ENCODE peak calls at places on chromosome 13, in six cellular contexts. One of them, this sample, is unnamed. For H3K9me3, the result is how much of the 10 kb centered on the place peaks cover.

GRCh38 chr13:94764576-94765321 is 52.4 kb upstream of the SOX21 start:
- DNase-seq in mammary epithelial cell: no peak
- DNase-seq in body of pancreas: no peak
- DNase-seq in endodermal cell: no peak
- DNase-seq in esophagus squamous epithelium: no peak
- DNase-seq in WERI-Rb-1: no peak
- DNase-seq in this sample: peak

GRCh38 chr13:97856001-97856675 is 97.3 kb upstream of the IPO5 start:
- DNase-seq in mammary epithelial cell: no peak
- DNase-seq in body of pancreas: peak
- DNase-seq in endodermal cell: peak
- DNase-seq in esophagus squamous epithelium: no peak
- DNase-seq in WERI-Rb-1: no peak
- DNase-seq in this sample: peak

GRCh38 chr13:65844266-65844841 is 1385.8 kb downstream of the PCDH9 start:
- DNase-seq in mammary epithelial cell: no peak
- DNase-seq in body of pancreas: no peak
- DNase-seq in endodermal cell: no peak
- DNase-seq in esophagus squamous epithelium: no peak
- DNase-seq in WERI-Rb-1: no peak
- DNase-seq in this sample: no peak

GRCh38 chr13:31385534-31385933 is 185.8 kb downstream of the B3GLCT start:
- DNase-seq in mammary epithelial cell: no peak
- DNase-seq in body of pancreas: no peak
- DNase-seq in endodermal cell: no peak
- DNase-seq in esophagus squamous epithelium: no peak
- DNase-seq in WERI-Rb-1: no peak
- DNase-seq in this sample: no peak

GRCh38 chr13:42580644-42581043 is 6.7 kb downstream of the TNFSF11 start:
- DNase-seq in mammary epithelial cell: no peak
- DNase-seq in body of pancreas: no peak
- DNase-seq in endodermal cell: no peak
- DNase-seq in esophagus squamous epithelium: no peak
- DNase-seq in WERI-Rb-1: no peak
- DNase-seq in this sample: no peak

GRCh38 chr13:50572129-50572528 is 271.4 kb downstream of the DLEU7 start:
- DNase-seq in mammary epithelial cell: no peak
- DNase-seq in body of pancreas: no peak
- DNase-seq in endodermal cell: no peak
- DNase-seq in esophagus squamous epithelium: no peak
- DNase-seq in WERI-Rb-1: no peak
- DNase-seq in this sample: no peak

GRCh38 chr13:26328326-26328725 is 74.4 kb downstream of the CDK8 start:
- DNase-seq in mammary epithelial cell: no peak
- DNase-seq in body of pancreas: no peak
- DNase-seq in endodermal cell: no peak
- DNase-seq in esophagus squamous epithelium: no peak
- DNase-seq in WERI-Rb-1: no peak
- DNase-seq in this sample: no peak

GRCh38 chr13:114080739-114081561 is 51.5 kb downstream of the RASA3 start:
- DNase-seq in mammary epithelial cell: no peak
- DNase-seq in body of pancreas: no peak
- DNase-seq in endodermal cell: peak
- DNase-seq in esophagus squamous epithelium: no peak
- DNase-seq in WERI-Rb-1: no peak
- DNase-seq in this sample: no peak

GRCh38 chr13:54373211-54373610 is 1344.6 kb downstream of the OLFM4 start:
- DNase-seq in mammary epithelial cell: no peak
- DNase-seq in body of pancreas: no peak
- DNase-seq in endodermal cell: peak
- DNase-seq in esophagus squamous epithelium: no peak
- DNase-seq in WERI-Rb-1: no peak
- DNase-seq in this sample: no peak

GRCh38 chr13:99140831-99141230 is 59.8 kb upstream of the UBAC2 start:
- DNase-seq in mammary epithelial cell: no peak
- DNase-seq in body of pancreas: no peak
- DNase-seq in endodermal cell: no peak
- DNase-seq in esophagus squamous epithelium: no peak
- DNase-seq in WERI-Rb-1: no peak
- DNase-seq in this sample: no peak

GRCh38 chr13:48741377-48741776 is 87.6 kb downstream of the CYSLTR2 start:
- DNase-seq in mammary epithelial cell: peak
- DNase-seq in body of pancreas: peak
- DNase-seq in endodermal cell: no peak
- DNase-seq in esophagus squamous epithelium: no peak
- DNase-seq in WERI-Rb-1: no peak
- DNase-seq in this sample: peak

GRCh38 chr13:100673831-100674362 is 698 bp downstream of the TMTC4 start:
- DNase-seq in mammary epithelial cell: peak
- DNase-seq in body of pancreas: peak
- DNase-seq in endodermal cell: peak
- DNase-seq in esophagus squamous epithelium: no peak
- DNase-seq in WERI-Rb-1: peak
- DNase-seq in this sample: peak

GRCh38 chr13:53112522-53112921 is 83.9 kb downstream of the OLFM4 start:
- DNase-seq in mammary epithelial cell: no peak
- DNase-seq in body of pancreas: no peak
- DNase-seq in endodermal cell: no peak
- DNase-seq in esophagus squamous epithelium: no peak
- DNase-seq in WERI-Rb-1: no peak
- DNase-seq in this sample: no peak

GRCh38 chr13:39455534-39456175 is 147.3 kb downstream of the LHFPL6 start:
- DNase-seq in mammary epithelial cell: no peak
- DNase-seq in body of pancreas: no peak
- DNase-seq in endodermal cell: no peak
- DNase-seq in esophagus squamous epithelium: no peak
- DNase-seq in WERI-Rb-1: no peak
- DNase-seq in this sample: peak

GRCh38 chr13:99976502-99977115 is 5.0 kb upstream of the ZIC2 start:
- DNase-seq in mammary epithelial cell: no peak
- DNase-seq in body of pancreas: no peak
- DNase-seq in endodermal cell: no peak
- DNase-seq in esophagus squamous epithelium: no peak
- DNase-seq in WERI-Rb-1: no peak
- DNase-seq in this sample: no peak

GRCh38 chr13:33110386-33110712 is 94.1 kb downstream of the KL start:
- DNase-seq in mammary epithelial cell: no peak
- DNase-seq in body of pancreas: no peak
- DNase-seq in endodermal cell: no peak
- DNase-seq in esophagus squamous epithelium: no peak
- DNase-seq in WERI-Rb-1: no peak
- DNase-seq in this sample: no peak

GRCh38 chr13:33109319-33109718 is 93.1 kb downstream of the KL start:
- DNase-seq in mammary epithelial cell: no peak
- DNase-seq in body of pancreas: no peak
- DNase-seq in endodermal cell: no peak
- DNase-seq in esophagus squamous epithelium: no peak
- DNase-seq in WERI-Rb-1: no peak
- DNase-seq in this sample: no peak

GRCh38 chr13:33110713-33111413 is 94.6 kb downstream of the KL start:
- DNase-seq in mammary epithelial cell: no peak
- DNase-seq in body of pancreas: no peak
- DNase-seq in endodermal cell: no peak
- DNase-seq in esophagus squamous epithelium: no peak
- DNase-seq in WERI-Rb-1: no peak
- DNase-seq in this sample: peak

GRCh38 chr13:33108620-33109019 is 92.4 kb downstream of the KL start:
- DNase-seq in mammary epithelial cell: no peak
- DNase-seq in body of pancreas: no peak
- DNase-seq in endodermal cell: no peak
- DNase-seq in esophagus squamous epithelium: no peak
- DNase-seq in WERI-Rb-1: no peak
- DNase-seq in this sample: no peak

DNA sequence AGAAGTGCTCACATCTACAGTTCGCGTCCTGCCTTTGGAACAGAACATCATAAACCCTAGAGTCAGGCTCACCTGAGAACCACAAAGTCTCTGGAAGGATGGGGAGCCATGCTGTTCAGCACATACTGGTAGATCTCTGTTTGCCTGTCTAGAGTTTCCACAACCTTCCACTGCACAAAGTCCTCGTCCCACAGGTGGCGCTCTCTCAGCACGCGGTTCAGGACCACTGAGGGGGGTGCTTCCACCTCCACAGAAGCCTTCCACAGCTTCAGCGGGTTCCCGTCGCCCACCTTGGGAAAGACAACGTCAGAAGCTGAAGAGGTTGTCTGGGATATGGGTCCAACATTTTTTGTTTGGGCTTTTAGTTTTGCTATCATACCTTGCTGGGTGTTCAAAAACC is 93.6 kb downstream of the KL start:
- DNase-seq in mammary epithelial cell: no peak
- DNase-seq in body of pancreas: no peak
- DNase-seq in endodermal cell: peak
- DNase-seq in esophagus squamous epithelium: no peak
- DNase-seq in WERI-Rb-1: peak
- DNase-seq in this sample: no peak
- H3K27ac ChIP-seq in mammary epithelial cell: no peak
- H3K27ac ChIP-seq in body of pancreas: no peak
- H3K27ac ChIP-seq in endodermal cell: no peak
- H3K27ac ChIP-seq in esophagus squamous epithelium: peak
- H3K27ac ChIP-seq in WERI-Rb-1: no peak
- H3K27ac ChIP-seq in this sample: no peak

DNA sequence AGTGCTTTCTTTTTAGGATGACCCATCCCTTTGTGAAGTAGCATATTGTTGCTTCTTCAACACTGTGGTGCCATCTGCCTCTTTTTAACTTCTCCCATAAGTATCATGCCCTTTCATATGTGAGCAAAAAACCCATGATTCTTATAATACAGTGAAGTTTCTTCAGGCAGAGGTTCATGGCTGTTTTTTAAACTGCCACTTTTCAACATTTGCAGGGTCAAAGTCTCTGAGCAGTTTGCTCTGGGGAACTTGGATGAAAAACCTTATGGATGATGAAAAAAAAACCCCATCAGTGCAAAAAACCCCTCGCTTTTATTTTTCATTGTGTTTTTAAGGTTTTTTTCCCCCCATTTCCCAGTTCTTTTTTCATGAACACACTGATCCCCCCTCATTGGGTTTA is 158.5 kb downstream of the LMO7 start:
- DNase-seq in mammary epithelial cell: no peak
- DNase-seq in body of pancreas: no peak
- DNase-seq in endodermal cell: no peak
- DNase-seq in esophagus squamous epithelium: no peak
- DNase-seq in WERI-Rb-1: no peak
- DNase-seq in this sample: no peak
- H3K9me3 ChIP-seq in mammary epithelial cell: under half
- H3K9me3 ChIP-seq in body of pancreas: under half
- H3K9me3 ChIP-seq in endodermal cell: under half
- H3K9me3 ChIP-seq in esophagus squamous epithelium: under half
- H3K9me3 ChIP-seq in WERI-Rb-1: under half
- H3K9me3 ChIP-seq in this sample: under half

DNA sequence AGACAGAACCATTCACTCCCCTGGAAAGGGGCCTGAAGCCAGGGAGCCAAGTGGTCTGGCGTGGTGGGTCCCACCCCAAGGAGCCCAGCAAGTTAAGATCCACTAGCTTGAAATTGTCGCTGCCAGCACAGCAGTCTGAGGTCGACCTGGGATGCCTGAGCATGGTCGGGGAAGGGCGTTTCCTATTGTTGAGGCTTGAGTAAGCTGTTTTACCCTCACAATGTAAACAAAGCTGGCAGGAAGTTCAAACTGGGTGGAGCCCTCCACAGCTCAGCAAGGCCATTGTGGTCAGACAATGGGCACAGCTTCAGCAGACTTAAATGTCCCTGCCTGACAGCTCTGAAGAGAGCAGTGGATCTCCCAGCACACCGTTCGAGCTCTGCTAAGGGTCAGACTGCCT is 195.6 kb upstream of the DACH1 start:
- DNase-seq in mammary epithelial cell: peak
- DNase-seq in body of pancreas: no peak
- DNase-seq in endodermal cell: peak
- DNase-seq in esophagus squamous epithelium: no peak
- DNase-seq in WERI-Rb-1: no peak
- DNase-seq in this sample: no peak
- H3K27ac ChIP-seq in mammary epithelial cell: no peak
- H3K27ac ChIP-seq in body of pancreas: no peak
- H3K27ac ChIP-seq in endodermal cell: no peak
- H3K27ac ChIP-seq in esophagus squamous epithelium: no peak
- H3K27ac ChIP-seq in WERI-Rb-1: no peak
- H3K27ac ChIP-seq in this sample: no peak

DNA sequence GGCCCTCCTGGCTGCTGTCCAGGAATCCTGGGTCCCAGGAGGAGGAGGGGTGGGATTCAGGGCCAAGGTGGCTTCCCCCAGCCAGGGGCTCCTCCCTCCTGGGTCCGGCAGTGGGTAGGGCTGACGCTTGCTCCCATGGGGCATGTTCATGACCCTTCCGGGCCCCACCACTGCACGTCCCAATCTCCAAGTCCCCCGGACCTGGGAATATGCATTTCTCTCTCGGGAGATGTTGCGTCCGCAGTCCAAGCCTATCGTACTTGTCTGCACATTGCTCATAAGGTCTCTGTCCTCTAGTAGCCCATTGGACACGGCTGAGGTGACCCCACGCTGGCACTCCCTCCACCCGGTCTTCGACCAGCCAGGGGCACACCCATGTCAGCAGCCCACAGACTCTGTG is 192.3 kb downstream of the TEX29 start:
- DNase-seq in mammary epithelial cell: no peak
- DNase-seq in body of pancreas: no peak
- DNase-seq in endodermal cell: no peak
- DNase-seq in esophagus squamous epithelium: no peak
- DNase-seq in WERI-Rb-1: no peak
- DNase-seq in this sample: no peak
- H3K9me3 ChIP-seq in mammary epithelial cell: under half
- H3K9me3 ChIP-seq in body of pancreas: under half
- H3K9me3 ChIP-seq in endodermal cell: under half
- H3K9me3 ChIP-seq in esophagus squamous epithelium: under half
- H3K9me3 ChIP-seq in WERI-Rb-1: half or more
- H3K9me3 ChIP-seq in this sample: under half

This sample was measured in astrocyte.